ENCODE peak calls at places on chromosomes 3 and 15, in five cellular contexts. J is GM12878, U is H1, D is HepG2, V is K562. S is an unnamed sample.

GRCh38 chr3:159996018-159996417 is 7.4 kb downstream of the IL12A start:
- DNase-seq in V (no peak), D (no peak), U (no peak), J (no peak), S (no peak)

GRCh38 chr3:170387952-170388351 is 30.4 kb downstream of the SKIL start:
- DNase-seq in U (no peak), J (no peak), V (no peak), D (no peak), S (no peak)

GRCh38 chr3:13528217-13528801 is 20.6 kb upstream of the FBLN2 start:
- DNase-seq in V (peak; percentile 81), D (peak; percentile 41), U (no peak), J (no peak), S (no peak)

GRCh38 chr3:154421067-154421466 is 8.9 kb downstream of the GPR149 start:
- DNase-seq in V (no peak), J (no peak), U (peak; percentile 58), D (no peak), S (no peak)

GRCh38 chr15:69751575-69751974 is 299.0 kb downstream of the RPLP1 start:
- DNase-seq in V (no peak), J (peak; percentile 45), U (no peak), D (no peak), S (no peak)

GRCh38 chr3:141045849-141046248 is 5.3 kb upstream of the SPSB4 start:
- DNase-seq in U (no peak), D (no peak), V (no peak), J (no peak), S (no peak)

GRCh38 chr3:151135548-151136337 is 50.3 kb downstream of the MED12L start:
- DNase-seq in U (no peak), J (no peak), D (no peak), V (peak; percentile 16), S (no peak)

GRCh38 chr3:196356556-196356955 is 18.4 kb upstream of the TM4SF19 start:
- DNase-seq in U (no peak), J (no peak), D (no peak), V (no peak), S (no peak)

GRCh38 chr3:151538706-151539403 is 78.0 kb upstream of the IGSF10 start:
- DNase-seq in V (no peak), J (no peak), D (no peak), U (no peak), S (no peak)

GRCh38 chr3:72896996-72897757 is 9.3 kb downstream of the GXYLT2 start:
- DNase-seq in V (no peak), D (no peak), J (no peak), U (no peak), S (no peak)

GRCh38 chr3:113124256-113124830 is 87.0 kb upstream of the BOC start:
- DNase-seq in J (no peak), D (no peak), U (no peak), V (no peak), S (no peak)

GRCh38 chr3:190747566-190747965 is 114.9 kb downstream of the GMNC start:
- DNase-seq in J (no peak), V (no peak), D (no peak), U (no peak), S (no peak)

GRCh38 chr3:19046440-19046839 is 101.9 kb upstream of the KCNH8 start:
- DNase-seq in V (no peak), J (no peak), U (no peak), D (no peak), S (no peak)

GRCh38 chr3:43773273-43774104 is 82.8 kb downstream of the ABHD5 start:
- DNase-seq in J (no peak), D (peak; percentile 18), U (no peak), V (peak; percentile 50), S (no peak)

GRCh38 chr3:72951259-72951722 is 45.3 kb upstream of the PPP4R2 start:
- DNase-seq in J (peak; percentile 44), V (no peak), D (no peak), U (no peak), S (no peak)

GRCh38 chr3:177525987-177526712 is 328.9 kb upstream of the TBL1XR1 start:
- DNase-seq in J (no peak), V (no peak), U (no peak), D (peak; percentile 54), S (no peak)

GRCh38 chr15:24957691-24958090 is 2.9 kb downstream of the SNRPN start:
- DNase-seq in J (no peak), U (no peak), D (no peak), V (no peak), S (no peak)

GRCh38 chr15:70866982-70867644 is 13.2 kb upstream of the LARP6 start:
- DNase-seq in U (no peak), D (no peak), J (no peak), V (no peak), S (no peak)

GRCh38 chr3:143897558-143898305 is 49.5 kb upstream of the SLC9A9 start:
- DNase-seq in D (no peak), J (no peak), V (no peak), U (no peak), S (no peak)

GRCh38 chr3:86792316-86792715 is 198.6 kb downstream of the VGLL3 start:
- DNase-seq in U (no peak), D (no peak), J (no peak), V (no peak), S (no peak)

GRCh38 chr3:87313641-87314040 is 37.3 kb upstream of the POU1F1 start:
- DNase-seq in D (no peak), V (no peak), U (no peak), J (no peak), S (no peak)

GRCh38 chr3:79247367-79248103 is 520.3 kb downstream of the ROBO1 start:
- DNase-seq in D (no peak), U (no peak), J (no peak), V (no peak), S (no peak)

GRCh38 chr3:177816667-177817208 is 619.5 kb upstream of the TBL1XR1 start:
- DNase-seq in D (peak; percentile 69), J (no peak), V (no peak), U (no peak), S (peak; percentile 44)

GRCh38 chr15:51044037-51044712 is 50.5 kb downstream of the TNFAIP8L3 start:
- DNase-seq in U (no peak), J (no peak), V (no peak), D (no peak), S (no peak)

GRCh38 chr3:38029400-38030125 is at the start of gene PLCD1:
- DNase-seq in U (peak; percentile 86), J (no peak), D (peak; percentile 33), V (peak; percentile 88), S (no peak)

GRCh38 chr3:197029511-197030167 is at the start of gene MELTF:
- DNase-seq in V (peak; percentile 96), D (peak; percentile 27), J (no peak), U (peak; percentile 92), S (no peak)

GRCh38 chr3:153331676-153332075 is 169.7 kb downstream of the RAP2B start:
- DNase-seq in D (no peak), U (no peak), V (no peak), J (no peak), S (no peak)

GRCh38 chr3:151901282-151901945 is 28.0 kb downstream of the SUCNR1 start:
- DNase-seq in D (no peak), V (no peak), J (no peak), U (no peak), S (no peak)

GRCh38 chr3:187183903-187184302 is 13.4 kb upstream of the RTP1 start:
- DNase-seq in V (no peak), D (no peak), U (no peak), J (no peak), S (no peak)

GRCh38 chr3:11539677-11540076 is 104.0 kb downstream of the VGLL4 start:
- DNase-seq in J (no peak), V (no peak), U (no peak), D (no peak), S (no peak)

GRCh38 chr3:157082305-157082981 is 77.5 kb downstream of the CCNL1 start:
- DNase-seq in U (no peak), J (no peak), D (no peak), V (no peak), S (peak; percentile 18)

GRCh38 chr3:146746190-146746589 is 141.0 kb upstream of the PLSCR5 start:
- DNase-seq in J (no peak), U (no peak), V (no peak), D (no peak), S (no peak)

GRCh38 chr15:26970712-26971210 is at the start of gene GABRG3:
- DNase-seq in U (peak; percentile 79), J (no peak), V (no peak), D (no peak), S (no peak)

GRCh38 chr15:63198315-63198714 is 8.9 kb downstream of the RAB8B start:
- DNase-seq in D (no peak), U (no peak), V (no peak), J (no peak), S (no peak)
- TF ChIP-seq ATF3 in D (no peak), U (no peak), V (no peak), J (no peak), S (no peak)

GRCh38 chr3:128098234-128098633 is 25.4 kb downstream of the RUVBL1 start:
- DNase-seq in D (peak; percentile 30), U (no peak), J (no peak), V (no peak), S (no peak)
- H3K4me1 ChIP-seq in D (peaks cover 59% of the 10 kb centered on the region), U (peaks cover 9% of the 10 kb centered on the region), J (no peaks in the 10 kb centered on the region), V (no peaks in the 10 kb centered on the region), S (peaks cover 4% of the 10 kb centered on the region)

GRCh38 chr15:34314491-34314890 is 23.1 kb downstream of the SLC12A6 start:
- DNase-seq in J (no peak), V (no peak), D (no peak), U (no peak), S (no peak)

GRCh38 chr15:34323217-34323616 is 14.4 kb downstream of the SLC12A6 start:
- DNase-seq in V (no peak), J (no peak), D (no peak), U (no peak), S (no peak)

DNA sequence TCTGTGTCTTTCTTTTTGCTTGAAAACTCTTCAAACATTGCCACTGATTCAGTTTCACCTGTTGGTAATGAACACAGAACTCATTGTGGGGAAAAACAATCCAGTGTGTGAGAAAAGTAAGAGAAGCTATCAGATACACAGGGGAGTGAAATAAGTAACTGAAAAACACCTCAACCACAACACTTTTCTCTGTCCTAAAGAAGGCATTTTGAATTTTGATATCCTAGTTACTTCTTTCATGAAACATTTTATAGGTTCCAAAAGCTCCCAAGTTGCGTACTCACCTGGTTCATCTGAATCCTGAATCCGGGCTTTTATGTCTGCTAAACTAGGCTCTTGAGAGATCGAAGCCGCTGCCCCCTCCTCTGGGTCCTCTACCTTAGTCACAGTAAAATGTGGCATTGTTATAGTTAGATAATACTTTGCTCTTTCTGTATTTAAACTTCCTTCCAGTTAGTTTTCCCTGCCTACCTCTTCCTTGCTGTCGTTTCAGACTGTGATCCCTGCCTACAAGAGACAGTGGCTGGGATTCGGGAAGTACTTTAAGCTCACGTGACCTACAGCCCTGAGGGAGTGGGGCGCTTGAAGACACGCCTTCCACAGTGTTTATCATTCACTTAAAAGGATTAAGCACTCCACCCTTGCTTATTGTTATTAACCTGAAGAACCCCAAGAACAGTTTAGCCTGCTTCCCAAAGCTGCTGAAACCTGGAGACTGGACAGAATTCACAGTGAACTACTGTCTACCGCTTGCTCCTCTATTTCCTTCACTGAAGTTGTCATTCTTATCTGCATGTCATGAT is 19.1 kb downstream of the SLC12A6 start:
- DNase-seq in U (peak; percentile 51), J (no peak), V (peak; percentile 55), D (peak; percentile 78), S (peak; percentile 50)
- TF ChIP-seq POLR2A in U (peak; percentile 57), J (no peak), V (peak; percentile 61), D (peak; percentile 72), S (no peak)

GRCh38 chr15:89665449-89666146 is 10.3 kb upstream of the KIF7 start:
- DNase-seq in V (peak; percentile 32), U (peak; percentile 79), J (no peak), D (no peak), S (no peak)
- TF ChIP-seq ATF3 in V (no peak), U (no peak), J (no peak), D (no peak), S (no peak)

S was measured in HCT116.